ENCODE peak calls at places on chromosomes 11 and 22, in four cellular contexts. H, I, M and X are unnamed samples.

GRCh38 chr22:23237841-23238240 is 57.5 kb downstream of the BCR start:
- DNase-seq in H (peak), I (no peak), M (no peak), X (no peak)

GRCh38 chr11:33742249-33742851 is 6.1 kb upstream of the CD59 start:
- DNase-seq in H (no peak), I (no peak), M (no peak), X (no peak)

GRCh38 chr11:69892237-69892985 is 73.2 kb upstream of the FGF3 start:
- DNase-seq in H (no peak), I (no peak), M (no peak), X (no peak)

GRCh38 chr11:65305501-65306268 is 9.0 kb upstream of the CDC42EP2 start:
- DNase-seq in H (no peak), I (no peak), M (no peak), X (no peak)

GRCh38 chr11:33687733-33688479 is 12.7 kb downstream of the C11orf91 start:
- DNase-seq in H (no peak), I (peak), M (no peak), X (no peak)

GRCh38 chr11:65798882-65799281 is 12.0 kb downstream of the OVOL1 start:
- DNase-seq in H (no peak), I (no peak), M (no peak), X (no peak)

GRCh38 chr11:74672956-74673895 is 58.0 kb downstream of the CHRDL2 start:
- DNase-seq in H (no peak), I (peak), M (peak), X (peak)

GRCh38 chr11:99325807-99326206 is 305.1 kb downstream of the CNTN5 start:
- DNase-seq in H (no peak), I (peak), M (no peak), X (no peak)

GRCh38 chr11:118212781-118213565 is 11.8 kb downstream of the JAML start:
- DNase-seq in H (no peak), I (no peak), M (no peak), X (no peak)

GRCh38 chr11:44592125-44592643 is 26.7 kb downstream of the CD82 start:
- DNase-seq in H (no peak), I (no peak), M (no peak), X (no peak)

GRCh38 chr11:44338721-44339529 is 29.0 kb upstream of the ALX4 start:
- DNase-seq in H (no peak), I (no peak), M (peak), X (no peak)

GRCh38 chr11:93528757-93529639 is 14.2 kb downstream of the SMCO4 start:
- DNase-seq in H (no peak), I (no peak), M (no peak), X (peak)